ENCODE peak calls at places on chromosomes 11 and 22, in nine cellular contexts. P, B, N, U, D, L, M, X and I are unnamed samples.

GRCh38 chr11:45964911-45965389 is 42.5 kb downstream of the LARGE2 start:
- DNase-seq in P (peak; percentile 19), B (peak; percentile 90), N (peak; percentile 76), U (peak; percentile 37), D (peak; percentile 38), L (no peak), M (peak; percentile 70), X (peak; percentile 86), I (no peak)

GRCh38 chr22:39917776-39918493 is 17.1 kb downstream of the GRAP2 start:
- DNase-seq in P (no peak), B (peak; percentile 27), N (no peak), U (no peak), D (no peak), L (no peak), M (no peak), X (peak; percentile 55), I (no peak)

GRCh38 chr22:49923445-49923844 is 5.0 kb downstream of the CRELD2 start:
- DNase-seq in P (no peak), B (no peak), N (no peak), U (no peak), D (no peak), L (no peak), M (no peak), X (no peak), I (no peak)

GRCh38 chr11:134751825-134752224 is 339.8 kb upstream of the B3GAT1 start:
- DNase-seq in P (no peak), B (no peak), N (no peak), U (no peak), D (no peak), L (no peak), M (no peak), X (no peak), I (no peak)

GRCh38 chr11:36235750-36236149 is 53.5 kb downstream of the COMMD9 start:
- DNase-seq in P (no peak), B (no peak), N (no peak), U (no peak), D (no peak), L (no peak), M (no peak), X (no peak), I (no peak)

GRCh38 chr11:120432056-120433018 is 79.2 kb upstream of the GRIK4 start:
- DNase-seq in P (peak; percentile 98), B (peak; percentile 97), N (no peak), U (no peak), D (peak; percentile 33), L (no peak), M (no peak), X (peak; percentile 98), I (peak; percentile 98)

GRCh38 chr11:34573537-34573936 is 47.4 kb upstream of the EHF start:
- DNase-seq in P (no peak), B (no peak), N (no peak), U (no peak), D (no peak), L (no peak), M (no peak), X (no peak), I (no peak)

GRCh38 chr11:76661835-76662434 is 8.6 kb downstream of the LRRC32 start:
- DNase-seq in P (no peak), B (no peak), N (no peak), U (no peak), D (no peak), L (no peak), M (peak; percentile 61), X (peak; percentile 23), I (no peak)

GRCh38 chr11:6061475-6061874 is 30.9 kb upstream of the OR56A1 start:
- DNase-seq in P (no peak), B (no peak), N (no peak), U (no peak), D (no peak), L (no peak), M (no peak), X (no peak), I (no peak)

GRCh38 chr11:133548641-133549040 is 16.3 kb upstream of the OPCML start:
- DNase-seq in P (no peak), B (no peak), N (no peak), U (no peak), D (no peak), L (no peak), M (no peak), X (no peak), I (no peak)

GRCh38 chr11:94130589-94131362 is 2.1 kb downstream of the PANX1 start:
- DNase-seq in P (no peak), B (peak; percentile 97), N (no peak), U (no peak), D (no peak), L (no peak), M (no peak), X (peak; percentile 95), I (peak; percentile 85)

GRCh38 chr22:31857247-31857646 is 87.1 kb upstream of the YWHAH start:
- DNase-seq in P (peak; percentile 47), B (no peak), N (peak; percentile 88), U (no peak), D (no peak), L (no peak), M (no peak), X (no peak), I (no peak)

GRCh38 chr11:14713518-14714244 is 70.1 kb downstream of the PDE3B start:
- DNase-seq in P (no peak), B (no peak), N (no peak), U (no peak), D (no peak), L (no peak), M (no peak), X (no peak), I (no peak)

GRCh38 chr11:67613960-67614715 is 7.4 kb downstream of the NDUFV1 start:
- DNase-seq in P (no peak), B (peak; percentile 53), N (peak; percentile 87), U (peak; percentile 87), D (peak; percentile 88), L (peak; percentile 85), M (no peak), X (peak; percentile 48), I (no peak)

GRCh38 chr22:36220457-36220921 is 18.8 kb downstream of the APOL2 start:
- DNase-seq in P (no peak), B (no peak), N (peak; percentile 31), U (no peak), D (no peak), L (no peak), M (no peak), X (peak; percentile 62), I (no peak)

GRCh38 chr11:111737180-111737876 is 28.9 kb downstream of the PPP2R1B start:
- DNase-seq in P (no peak), B (no peak), N (no peak), U (no peak), D (no peak), L (no peak), M (no peak), X (no peak), I (no peak)

GRCh38 chr22:17095538-17095937 is 10.7 kb downstream of the IL17RA start:
- DNase-seq in P (no peak), B (no peak), N (peak; percentile 45), U (no peak), D (no peak), L (peak; percentile 17), M (peak; percentile 31), X (peak; percentile 6), I (no peak)

GRCh38 chr22:17098379-17098819 is 13.6 kb downstream of the IL17RA start:
- DNase-seq in P (no peak), B (peak; percentile 61), N (no peak), U (no peak), D (no peak), L (peak; percentile 64), M (peak; percentile 64), X (peak; percentile 27), I (no peak)

GRCh38 chr22:17096095-17096494 is 11.3 kb downstream of the IL17RA start:
- DNase-seq in P (no peak), B (no peak), N (no peak), U (no peak), D (no peak), L (peak; percentile 7), M (peak; percentile 17), X (no peak), I (no peak)

GRCh38 chr22:17097701-17098100 is 12.9 kb downstream of the IL17RA start:
- DNase-seq in P (no peak), B (no peak), N (no peak), U (no peak), D (no peak), L (peak; percentile 31), M (peak; percentile 60), X (no peak), I (no peak)

GRCh38 chr22:17097062-17097461 is 12.3 kb downstream of the IL17RA start:
- DNase-seq in P (no peak), B (no peak), N (no peak), U (no peak), D (no peak), L (peak; percentile 12), M (peak; percentile 32), X (no peak), I (no peak)
- H3K4me3 ChIP-seq in P (no peak overlapping the region), B (no peak overlapping the region), N (no peak overlapping the region), U (no peak overlapping the region), D (no peak overlapping the region), L (no peak overlapping the region), M (no peak overlapping the region), X (no peak overlapping the region), I (no peak overlapping the region)

GRCh38 chr11:69700278-69701140 is 3.3 kb downstream of the FGF19 start:
- DNase-seq in P (no peak), B (peak; percentile 84), N (peak; percentile 81), U (no peak), D (no peak), L (peak; percentile 85), M (peak; percentile 59), X (peak; percentile 70), I (peak; percentile 22)
- H3K4me3 ChIP-seq in P (no peak overlapping the region), B (no peak overlapping the region), N (peak overlapping the region; percentile 5), U (no peak overlapping the region), D (no peak overlapping the region), L (no peak overlapping the region), M (no peak overlapping the region), X (no peak overlapping the region), I (no peak overlapping the region)

DNA sequence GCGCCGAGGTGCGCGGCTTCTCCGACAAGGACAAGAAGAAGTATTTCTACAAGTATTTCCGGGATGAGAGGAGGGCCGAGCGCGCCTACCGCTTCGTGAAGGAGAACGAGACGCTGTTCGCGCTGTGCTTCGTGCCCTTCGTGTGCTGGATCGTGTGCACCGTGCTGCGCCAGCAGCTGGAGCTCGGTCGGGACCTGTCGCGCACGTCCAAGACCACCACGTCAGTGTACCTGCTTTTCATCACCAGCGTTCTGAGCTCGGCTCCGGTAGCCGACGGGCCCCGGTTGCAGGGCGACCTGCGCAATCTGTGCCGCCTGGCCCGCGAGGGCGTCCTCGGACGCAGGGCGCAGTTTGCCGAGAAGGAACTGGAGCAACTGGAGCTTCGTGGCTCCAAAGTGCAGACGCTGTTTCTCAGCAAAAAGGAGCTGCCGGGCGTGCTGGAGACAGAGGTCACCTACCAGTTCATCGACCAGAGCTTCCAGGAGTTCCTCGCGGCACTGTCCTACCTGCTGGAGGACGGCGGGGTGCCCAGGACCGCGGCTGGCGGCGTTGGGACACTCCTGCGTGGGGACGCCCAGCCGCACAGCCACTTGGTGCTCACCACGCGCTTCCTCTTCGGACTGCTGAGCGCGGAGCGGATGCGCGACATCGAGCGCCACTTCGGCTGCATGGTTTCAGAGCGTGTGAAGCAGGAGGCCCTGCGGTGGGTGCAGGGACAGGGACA is 2.7 kb downstream of the NLRP6 start:
- DNase-seq in P (no peak), B (no peak), N (no peak), U (peak; percentile 49), D (no peak), L (peak; percentile 67), M (peak; percentile 57), X (no peak), I (no peak)
- H3K4me3 ChIP-seq in P (no peak overlapping the region), B (no peak overlapping the region), N (no peak overlapping the region), U (peak overlapping the region; percentile 53), D (no peak overlapping the region), L (peak overlapping the region; percentile 35), M (peak overlapping the region; percentile 38), X (no peak overlapping the region), I (no peak overlapping the region)

GRCh38 chr11:77876045-77876444 is 55.1 kb downstream of the AAMDC start:
- DNase-seq in P (no peak), B (no peak), N (no peak), U (no peak), D (no peak), L (no peak), M (no peak), X (no peak), I (no peak)
- H3K4me3 ChIP-seq in P (no peak overlapping the region), B (no peak overlapping the region), N (no peak overlapping the region), U (no peak overlapping the region), D (no peak overlapping the region), L (no peak overlapping the region), M (no peak overlapping the region), X (no peak overlapping the region), I (no peak overlapping the region)